ENCODE peak calls at places on chromosomes 6 and 20, in eight cellular contexts. D, M, S, I, X, L, B and F are unnamed samples.
A peak's percentile ranks its signal among the peaks of the same experiment; 100 is the strongest.

GRCh38 chr6:131628726-131629125 is 684 bp upstream of the MED23 start:
- DNase-seq in X (no peak), S (no peak), I (no peak), D (no peak), B (no peak), L (no peak), M (no peak), F (no peak)

GRCh38 chr6:23329091-23329490 is 759.7 kb downstream of the HDGFL1 start:
- DNase-seq in L (no peak), M (no peak), D (no peak), S (no peak), I (peak; percentile 4), X (no peak), B (no peak), F (no peak)

GRCh38 chr6:139605350-139605749 is 230.9 kb upstream of the CITED2 start:
- DNase-seq in S (peak; percentile 68), I (no peak), M (no peak), B (no peak), L (no peak), D (peak; percentile 48), X (no peak), F (peak; percentile 81)

GRCh38 chr6:96856822-96857221 is 19.5 kb upstream of the GPR63 start:
- DNase-seq in S (no peak), L (no peak), X (no peak), D (no peak), M (no peak), I (no peak), B (no peak), F (no peak)

GRCh38 chr6:46510656-46511055 is 19.4 kb upstream of the RCAN2 start:
- DNase-seq in B (no peak), M (no peak), D (peak; percentile 58), L (no peak), X (peak; percentile 48), I (no peak), S (no peak), F (peak; percentile 57)

GRCh38 chr6:86949776-86950175 is 12.4 kb downstream of the HTR1E start:
- DNase-seq in M (no peak), I (no peak), D (no peak), S (no peak), L (no peak), B (no peak), X (no peak), F (no peak)

GRCh38 chr6:115545410-115545986 is 515.2 kb downstream of the FRK start:
- DNase-seq in I (peak; percentile 43), X (peak; percentile 71), B (peak; percentile 42), M (no peak), S (no peak), L (no peak), D (no peak), F (no peak)

GRCh38 chr6:72422126-72422680 is 199.7 kb upstream of the KCNQ5 start:
- DNase-seq in D (peak; percentile 74), B (no peak), L (no peak), S (no peak), I (no peak), M (no peak), X (no peak), F (peak; percentile 29)

GRCh38 chr20:58546756-58547526 is 31.7 kb upstream of the APCDD1L start:
- DNase-seq in B (no peak), X (no peak), M (no peak), L (no peak), I (no peak), D (no peak), S (no peak), F (no peak)

GRCh38 chr6:117448011-117448410 is 22.3 kb upstream of the ROS1 start:
- DNase-seq in I (no peak), S (no peak), X (no peak), B (no peak), L (no peak), D (no peak), M (no peak), F (no peak)

DNA sequence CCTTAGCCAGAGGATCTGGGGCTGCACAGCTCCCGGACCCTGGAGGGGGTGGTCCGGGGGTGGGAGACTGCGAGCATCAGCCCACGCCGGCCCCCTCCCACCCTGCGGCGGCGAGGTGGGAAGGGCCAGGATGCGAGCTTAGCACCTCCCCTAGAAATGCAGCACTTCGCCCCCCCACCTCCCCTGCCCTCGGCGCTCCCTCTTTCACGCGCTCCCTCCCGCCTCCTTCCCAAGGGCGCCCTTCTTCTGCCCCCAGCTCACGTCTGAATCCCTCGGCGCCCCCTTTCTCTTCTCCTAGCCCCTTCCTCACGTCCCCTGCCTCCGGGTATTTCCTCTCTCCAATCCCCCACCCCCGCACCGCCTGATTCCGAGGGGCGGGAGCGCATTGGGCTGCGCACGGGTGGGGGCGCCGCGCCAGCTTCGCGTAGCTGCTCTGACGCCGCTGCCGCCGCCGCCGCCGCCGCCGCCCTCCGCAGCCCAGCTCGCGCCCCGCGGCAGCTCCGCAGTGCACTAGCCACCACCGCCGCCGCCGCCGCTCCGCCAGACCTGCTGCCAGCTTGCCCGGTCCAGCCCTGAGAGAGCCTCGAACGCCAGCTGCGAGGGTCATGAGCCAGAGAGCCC is at the start of gene SLC32A1:
- DNase-seq in B (peak; percentile 34), M (no peak), S (no peak), I (no peak), D (no peak), X (no peak), L (no peak), F (no peak)
- H3K4me3 ChIP-seq in B (no peak within 1 kb of the TSS), M (peak within 1 kb of the TSS; percentile 49), S (no peak within 1 kb of the TSS), I (peak within 1 kb of the TSS; percentile 6), D (no peak within 1 kb of the TSS), X (no peak within 1 kb of the TSS), L (no peak within 1 kb of the TSS), F (no peak within 1 kb of the TSS)

GRCh38 chr6:36441307-36441894 is 1.3 kb downstream of the PXT1 start:
- DNase-seq in I (peak; percentile 80), S (peak; percentile 95), M (peak; percentile 77), B (peak; percentile 95), D (peak; percentile 98), L (peak; percentile 79), X (peak; percentile 97), F (peak; percentile 98)
- H3K4me3 ChIP-seq in I (no peak overlapping the region), S (no peak overlapping the region), M (no peak overlapping the region), B (no peak overlapping the region), D (no peak overlapping the region), L (no peak overlapping the region), X (no peak overlapping the region), F (no peak overlapping the region)

DNA sequence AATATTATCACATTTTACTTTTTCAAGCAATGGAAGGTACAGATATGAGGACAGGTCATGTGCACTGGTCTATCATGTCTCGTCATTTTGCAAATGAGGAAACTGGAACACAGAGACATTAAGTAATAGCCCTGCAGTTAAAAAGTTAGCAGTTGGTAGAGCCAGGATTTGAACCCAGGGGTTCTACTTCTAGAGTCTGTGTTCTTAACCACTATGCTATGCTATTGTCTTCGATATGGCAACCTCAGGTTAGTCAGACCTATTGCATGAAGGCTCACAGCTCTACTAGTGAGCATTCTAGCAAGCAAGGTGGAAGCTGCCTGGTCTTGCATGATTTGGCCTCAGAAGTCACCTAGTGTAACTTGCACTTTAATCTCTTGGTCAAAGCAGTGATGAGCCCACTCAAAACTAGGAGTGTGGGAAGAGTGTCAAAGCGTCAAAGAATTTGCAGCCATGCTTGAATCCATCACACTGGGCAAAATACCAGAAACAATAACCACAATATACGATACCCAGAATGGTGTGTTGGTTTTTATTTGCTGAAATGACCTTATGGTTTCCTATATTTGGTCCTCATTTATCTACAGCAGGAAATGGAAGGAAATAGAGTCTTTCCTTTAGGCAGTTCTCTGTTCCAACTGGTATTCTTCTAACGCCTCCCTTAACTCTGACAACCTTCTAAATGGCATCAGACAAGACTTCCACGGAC is 20.4 kb upstream of the BMP2 start:
- DNase-seq in X (no peak), L (no peak), D (peak; percentile 90), B (no peak), S (no peak), I (no peak), M (no peak), F (no peak)
- H3K4me3 ChIP-seq in X (no peak overlapping the region), L (no peak overlapping the region), D (no peak overlapping the region), B (no peak overlapping the region), S (no peak overlapping the region), I (no peak overlapping the region), M (no peak overlapping the region), F (no peak overlapping the region)

GRCh38 chr6:37259191-37259590 is 1.2 kb upstream of the TMEM217 start:
- DNase-seq in S (no peak), L (no peak), B (no peak), M (no peak), X (no peak), D (peak; percentile 61), I (no peak), F (no peak)

GRCh38 chr6:37258405-37258704 is 411 bp upstream of the TMEM217 start:
- DNase-seq in L (no peak), I (no peak), X (no peak), S (no peak), B (no peak), D (no peak), M (no peak), F (no peak)

GRCh38 chr6:37261198-37261597 is 3.3 kb upstream of the TMEM217 start:
- DNase-seq in L (no peak), D (no peak), I (no peak), S (no peak), B (no peak), M (no peak), X (no peak), F (no peak)

GRCh38 chr6:37258716-37259115 is 772 bp upstream of the TMEM217 start:
- DNase-seq in M (no peak), D (no peak), B (no peak), X (no peak), S (no peak), I (no peak), L (no peak), F (no peak)

DNA sequence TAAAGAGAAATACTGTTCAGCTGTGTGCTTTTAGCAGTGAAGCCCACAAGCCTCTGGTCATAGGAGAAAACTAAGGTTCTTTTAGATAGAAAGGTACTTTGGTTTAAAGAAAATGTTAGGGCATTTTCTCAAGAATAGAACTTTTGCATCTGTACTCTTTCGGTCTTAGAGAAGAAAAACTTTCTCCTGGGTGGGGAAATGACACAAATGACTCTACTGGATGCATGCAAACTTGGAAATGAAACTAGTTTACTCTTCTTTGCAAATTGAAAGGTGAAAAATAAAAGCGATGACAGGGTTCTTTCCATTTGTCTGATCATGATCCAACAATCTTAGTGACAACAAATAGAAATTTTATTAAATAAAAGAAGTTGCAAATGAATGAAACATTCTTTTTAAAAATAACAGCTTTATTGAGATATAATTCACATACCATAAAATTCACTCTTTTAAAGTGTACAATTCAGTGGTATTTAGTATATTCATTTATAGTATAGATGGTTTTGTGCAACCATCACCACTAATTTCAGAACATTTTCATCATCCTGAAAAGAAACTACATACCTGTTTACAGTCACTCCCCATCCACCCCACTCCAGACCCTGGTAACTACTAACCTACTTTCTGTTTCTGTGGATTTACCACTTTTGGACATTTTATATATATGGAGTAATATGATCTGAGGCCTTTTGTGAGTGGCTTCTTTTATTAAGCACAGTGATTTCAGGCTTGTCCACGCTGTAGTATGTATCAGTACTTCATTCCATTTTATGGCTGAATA is 2.3 kb upstream of the TMEM217 start:
- DNase-seq in I (no peak), L (no peak), M (peak; percentile 44), B (no peak), D (no peak), X (no peak), S (no peak), F (no peak)
- H3K4me3 ChIP-seq in I (no peak overlapping the region), L (no peak overlapping the region), M (no peak overlapping the region), B (no peak overlapping the region), D (no peak overlapping the region), X (no peak overlapping the region), S (no peak overlapping the region), F (no peak overlapping the region)